ENCODE peak calls at places on chromosomes 12 and 14, in four cellular contexts. One of them, this sample, is unnamed.

GRCh38 chr14:72616294-72616693 is 277.6 kb downstream of the DPF3 start:
- DNase-seq in K562: no peak
- DNase-seq in GM12878: no peak
- DNase-seq in HepG2: no peak
- DNase-seq in this sample: no peak

GRCh38 chr14:97359391-97359790 is 562.2 kb downstream of the VRK1 start:
- DNase-seq in K562: no peak
- DNase-seq in GM12878: no peak
- DNase-seq in HepG2: no peak
- DNase-seq in this sample: no peak

GRCh38 chr12:8078400-8078799 is 3.7 kb upstream of the NECAP1 start:
- DNase-seq in K562: peak
- DNase-seq in GM12878: no peak
- DNase-seq in HepG2: no peak
- DNase-seq in this sample: no peak

GRCh38 chr12:30599631-30600030 is 96.0 kb downstream of the IPO8 start:
- DNase-seq in K562: no peak
- DNase-seq in GM12878: no peak
- DNase-seq in HepG2: peak
- DNase-seq in this sample: no peak

GRCh38 chr12:85823436-85824179 is 12.6 kb downstream of the RASSF9 start:
- DNase-seq in K562: no peak
- DNase-seq in GM12878: no peak
- DNase-seq in HepG2: no peak
- DNase-seq in this sample: no peak

GRCh38 chr12:1346126-1346525 is 248.3 kb downstream of the FBXL14 start:
- DNase-seq in K562: no peak
- DNase-seq in GM12878: no peak
- DNase-seq in HepG2: no peak
- DNase-seq in this sample: no peak

GRCh38 chr14:100654814-100655795 is 67.9 kb upstream of the BEGAIN start:
- DNase-seq in K562: peak
- DNase-seq in GM12878: no peak
- DNase-seq in HepG2: no peak
- DNase-seq in this sample: peak

GRCh38 chr12:60070541-60070940 is 474.7 kb downstream of the SLC16A7 start:
- DNase-seq in K562: no peak
- DNase-seq in GM12878: no peak
- DNase-seq in HepG2: no peak
- DNase-seq in this sample: no peak

GRCh38 chr12:56864318-56864717 is 69.9 kb downstream of the SDR9C7 start:
- DNase-seq in K562: no peak
- DNase-seq in GM12878: no peak
- DNase-seq in HepG2: no peak
- DNase-seq in this sample: no peak

GRCh38 chr12:80161612-80162011 is 62.3 kb downstream of the OTOGL start:
- DNase-seq in K562: no peak
- DNase-seq in GM12878: no peak
- DNase-seq in HepG2: no peak
- DNase-seq in this sample: no peak

GRCh38 chr12:21566223-21566906 is 38.3 kb downstream of the GYS2 start:
- DNase-seq in K562: no peak
- DNase-seq in GM12878: no peak
- DNase-seq in HepG2: peak
- DNase-seq in this sample: no peak

GRCh38 chr12:55743131-55743921 is 404 bp downstream of the GDF11 start:
- DNase-seq in K562: no peak
- DNase-seq in GM12878: no peak
- DNase-seq in HepG2: no peak
- DNase-seq in this sample: peak

GRCh38 chr12:132587781-132588180 is 22.6 kb downstream of the LRCOL1 start:
- DNase-seq in K562: no peak
- DNase-seq in GM12878: no peak
- DNase-seq in HepG2: no peak
- DNase-seq in this sample: no peak

GRCh38 chr14:99951085-99951484 is 114.1 kb upstream of the EVL start:
- DNase-seq in K562: no peak
- DNase-seq in GM12878: no peak
- DNase-seq in HepG2: no peak
- DNase-seq in this sample: no peak

GRCh38 chr14:65277580-65278270 is 134.8 kb upstream of the FUT8 start:
- DNase-seq in K562: no peak
- DNase-seq in GM12878: no peak
- DNase-seq in HepG2: no peak
- DNase-seq in this sample: no peak

GRCh38 chr14:45649051-45649450 is 396.0 kb upstream of the MIS18BP1 start:
- DNase-seq in K562: no peak
- DNase-seq in GM12878: no peak
- DNase-seq in HepG2: no peak
- DNase-seq in this sample: no peak

GRCh38 chr12:26043139-26044006 is 81.5 kb downstream of the BHLHE41 start:
- DNase-seq in K562: no peak
- DNase-seq in GM12878: no peak
- DNase-seq in HepG2: no peak
- DNase-seq in this sample: no peak

GRCh38 chr14:64467131-64467530 is 1.8 kb downstream of the AKAP5 start:
- DNase-seq in K562: no peak
- DNase-seq in GM12878: no peak
- DNase-seq in HepG2: no peak
- DNase-seq in this sample: no peak

GRCh38 chr14:19800282-19801117 is 3.1 kb upstream of the OR4N2 start:
- DNase-seq in K562: no peak
- DNase-seq in GM12878: no peak
- DNase-seq in HepG2: no peak
- DNase-seq in this sample: no peak

GRCh38 chr12:50103767-50104321 is at the start of gene GPD1:
- DNase-seq in K562: peak
- DNase-seq in GM12878: no peak
- DNase-seq in HepG2: peak
- DNase-seq in this sample: no peak

GRCh38 chr14:60178820-60179219 is 13.6 kb upstream of the DHRS7 start:
- DNase-seq in K562: no peak
- DNase-seq in GM12878: no peak
- DNase-seq in HepG2: no peak
- DNase-seq in this sample: no peak

GRCh38 chr14:43244142-43244625 is 1262.9 kb downstream of the FSCB start:
- DNase-seq in K562: no peak
- DNase-seq in GM12878: no peak
- DNase-seq in HepG2: no peak
- DNase-seq in this sample: no peak

GRCh38 chr12:3311491-3312103 is 179.4 kb upstream of the PRMT8 start:
- DNase-seq in K562: no peak
- DNase-seq in GM12878: no peak
- DNase-seq in HepG2: no peak
- DNase-seq in this sample: no peak

GRCh38 chr14:69008411-69008810 is 29.3 kb upstream of the ACTN1 start:
- DNase-seq in K562: no peak
- DNase-seq in GM12878: no peak
- DNase-seq in HepG2: no peak
- DNase-seq in this sample: peak

GRCh38 chr14:69004731-69005431 is 25.8 kb upstream of the ACTN1 start:
- DNase-seq in K562: no peak
- DNase-seq in GM12878: no peak
- DNase-seq in HepG2: no peak
- DNase-seq in this sample: no peak

GRCh38 chr14:69006346-69006745 is 27.2 kb upstream of the ACTN1 start:
- DNase-seq in K562: no peak
- DNase-seq in GM12878: no peak
- DNase-seq in HepG2: no peak
- DNase-seq in this sample: no peak

GRCh38 chr14:69003626-69004025 is 24.5 kb upstream of the ACTN1 start:
- DNase-seq in K562: no peak
- DNase-seq in GM12878: no peak
- DNase-seq in HepG2: no peak
- DNase-seq in this sample: no peak

GRCh38 chr14:69005432-69006148 is 26.5 kb upstream of the ACTN1 start:
- DNase-seq in K562: no peak
- DNase-seq in GM12878: no peak
- DNase-seq in HepG2: peak
- DNase-seq in this sample: no peak
- TF ChIP-seq TARDBP in K562: no peak
- TF ChIP-seq TARDBP in GM12878: no peak
- TF ChIP-seq TARDBP in HepG2: no peak
- TF ChIP-seq TARDBP in this sample: no peak

DNA sequence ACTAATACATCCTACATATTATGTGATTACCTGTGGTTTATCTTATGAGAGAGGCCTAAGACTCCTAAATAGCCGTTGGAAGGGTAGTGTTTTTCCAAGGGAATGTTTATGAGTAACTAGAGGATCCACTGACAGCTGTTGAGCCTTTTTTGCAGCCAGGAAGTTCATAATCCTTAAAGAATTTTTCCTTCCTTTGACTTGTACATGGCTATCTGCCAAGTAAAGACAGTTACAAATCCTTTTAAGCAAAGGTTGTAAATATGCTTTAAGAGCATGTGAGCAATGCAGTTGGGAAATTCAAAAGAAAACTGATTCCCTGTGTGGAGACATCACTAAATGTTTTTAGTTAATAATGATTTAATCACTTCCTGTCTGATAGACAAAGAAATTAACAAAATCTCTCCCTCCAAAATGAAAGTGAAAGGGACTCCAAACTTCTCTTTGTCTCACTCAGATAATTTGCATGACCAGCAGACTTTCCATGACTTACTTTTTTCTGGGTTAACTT is 333.8 kb downstream of the PDZRN4 start:
- DNase-seq in K562: no peak
- DNase-seq in GM12878: peak
- DNase-seq in HepG2: no peak
- DNase-seq in this sample: no peak
- TF ChIP-seq TARDBP in K562: no peak
- TF ChIP-seq TARDBP in GM12878: no peak
- TF ChIP-seq TARDBP in HepG2: no peak
- TF ChIP-seq TARDBP in this sample: no peak

DNA sequence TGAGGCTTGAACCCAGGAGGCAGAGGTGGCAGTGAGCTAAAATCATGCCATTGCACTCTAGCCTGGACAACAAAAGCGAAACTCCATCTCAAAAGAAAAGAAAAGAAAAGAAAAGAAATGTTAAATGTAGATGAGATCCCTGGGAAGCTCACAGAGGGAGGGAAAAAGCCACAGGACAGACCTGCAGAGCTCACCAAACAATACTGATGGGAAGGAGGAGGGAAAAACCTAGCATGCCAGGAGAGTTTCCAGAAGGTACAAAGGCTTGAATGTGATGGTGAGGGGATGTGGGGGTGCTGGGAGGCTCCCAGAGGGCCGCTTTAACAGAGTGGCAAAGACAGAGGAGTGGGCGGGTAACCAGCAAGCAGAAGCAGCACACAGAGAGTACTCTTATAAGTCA is 72.3 kb downstream of the PTPN21 start:
- DNase-seq in K562: no peak
- DNase-seq in GM12878: no peak
- DNase-seq in HepG2: no peak
- DNase-seq in this sample: no peak
- TF ChIP-seq TARDBP in K562: no peak
- TF ChIP-seq TARDBP in GM12878: no peak
- TF ChIP-seq TARDBP in HepG2: no peak
- TF ChIP-seq TARDBP in this sample: no peak

DNA sequence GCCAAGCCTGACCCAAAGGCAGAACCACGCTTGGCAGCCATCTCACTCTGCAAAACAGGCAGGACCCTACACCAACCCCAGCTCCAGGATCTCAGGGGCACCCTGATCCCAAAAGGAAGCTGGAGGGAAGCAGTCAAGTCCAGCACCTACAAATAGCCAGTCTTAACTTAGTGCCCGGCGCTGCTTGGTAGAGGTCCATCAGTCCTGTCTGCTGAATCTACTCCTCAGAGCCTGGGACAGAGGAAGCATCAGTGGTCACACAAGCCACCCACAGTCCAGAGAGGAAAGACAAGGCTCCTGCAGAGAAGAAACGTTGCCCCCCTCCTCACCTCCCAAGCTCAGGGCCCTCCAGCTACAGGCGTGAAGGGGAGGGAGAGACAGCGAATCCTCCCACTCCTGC is 1.4 kb downstream of the PXN start:
- DNase-seq in K562: no peak
- DNase-seq in GM12878: no peak
- DNase-seq in HepG2: no peak
- DNase-seq in this sample: no peak
- TF ChIP-seq TARDBP in K562: no peak
- TF ChIP-seq TARDBP in GM12878: no peak
- TF ChIP-seq TARDBP in HepG2: no peak
- TF ChIP-seq TARDBP in this sample: no peak

GRCh38 chr12:15677207-15677606 is 112.0 kb downstream of the EPS8 start:
- DNase-seq in K562: no peak
- DNase-seq in GM12878: no peak
- DNase-seq in HepG2: no peak
- DNase-seq in this sample: no peak
- TF ChIP-seq TARDBP in K562: no peak
- TF ChIP-seq TARDBP in GM12878: no peak
- TF ChIP-seq TARDBP in HepG2: no peak
- TF ChIP-seq TARDBP in this sample: no peak

DNA sequence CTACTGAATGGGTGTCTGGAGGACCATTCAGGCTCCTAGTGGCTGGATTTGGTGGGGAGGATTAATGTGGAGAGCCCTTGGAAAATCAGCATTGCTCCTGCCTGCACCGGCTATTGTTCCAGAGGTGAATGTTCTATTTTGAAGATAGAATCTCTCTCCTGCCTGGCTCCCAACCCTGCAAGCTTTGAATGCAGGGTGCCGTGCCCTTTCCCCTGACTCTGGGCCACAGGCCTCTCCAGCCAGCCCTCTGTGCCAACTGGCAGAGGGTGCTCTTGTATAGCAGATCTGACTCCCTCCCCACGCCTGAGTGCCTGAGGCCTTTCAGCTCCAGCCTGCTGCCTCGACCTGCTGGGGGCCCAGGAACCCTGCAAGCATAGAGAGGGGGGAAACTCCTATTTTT is 106.8 kb downstream of the TMEM260 start:
- DNase-seq in K562: no peak
- DNase-seq in GM12878: no peak
- DNase-seq in HepG2: peak
- DNase-seq in this sample: no peak
- TF ChIP-seq TARDBP in K562: no peak
- TF ChIP-seq TARDBP in GM12878: no peak
- TF ChIP-seq TARDBP in HepG2: no peak
- TF ChIP-seq TARDBP in this sample: no peak

This sample was measured in HEK293T.